ENCODE peak calls at places on chromosomes 16 and 17, in four cellular contexts. Z is T47D; S is ELR; I is activated effector memory CD4-positive, alpha-beta T cell treated with anti-CD3 and anti-CD28 coated beads, Interleukin-2, amount 50 U/mL, for 16 hours. E is an unnamed sample.

GRCh38 chr16:49600541-49600940 is 226.9 kb downstream of the C16orf78 start:
- DNase-seq in Z (no peak), S (no peak), I (no peak), E (no peak)

GRCh38 chr17:64020068-64020766 is at the start of gene ICAM2:
- DNase-seq in Z (no peak), S (peak), I (peak), E (peak)

GRCh38 chr17:39799395-39799794 is 61.7 kb downstream of the GRB7 start:
- DNase-seq in Z (no peak), S (no peak), I (no peak), E (no peak)

GRCh38 chr17:2853111-2853721 is 57.0 kb downstream of the RAP1GAP2 start:
- DNase-seq in Z (peak), S (peak), I (peak), E (peak)

GRCh38 chr16:11564046-11564926 is 22.4 kb downstream of the LITAF start:
- DNase-seq in Z (no peak), S (no peak), I (peak), E (no peak)

GRCh38 chr17:83079340-83079747 is at the start of gene METRNL:
- DNase-seq in Z (peak), S (peak), I (peak), E (peak)

GRCh38 chr17:71180801-71181385 is 939.9 kb upstream of the SOX9 start:
- DNase-seq in Z (no peak), S (peak), I (no peak), E (peak)

GRCh38 chr17:79137015-79137770 is 62.6 kb downstream of the ENGASE start:
- DNase-seq in Z (no peak), S (no peak), I (no peak), E (no peak)

GRCh38 chr16:48526058-48526957 is 83.7 kb downstream of the N4BP1 start:
- DNase-seq in Z (peak), S (peak), I (peak), E (peak)

GRCh38 chr16:11052080-11052808 is 107.9 kb downstream of the CLEC16A start:
- DNase-seq in Z (no peak), S (no peak), I (peak), E (no peak)

GRCh38 chr17:35046740-35047283 is 16.7 kb downstream of the RFFL start:
- DNase-seq in Z (no peak), S (no peak), I (peak), E (no peak)